ENCODE peak calls at places on chromosomes 13 and 19, in seven cellular contexts. One of them, this sample, is unnamed.

GRCh38 chr19:31501427-31502195 is 152.4 kb upstream of the TSHZ3 start:
- DNase-seq in foreskin keratinocyte: no peak
- DNase-seq in RWPE1: no peak
- DNase-seq in WERI-Rb-1: no peak
- DNase-seq in GM10248: no peak
- DNase-seq in heart right ventricle: no peak
- DNase-seq in colonic mucosa: no peak
- DNase-seq in this sample: no peak

GRCh38 chr19:55161571-55162322 is 4.2 kb upstream of the TNNI3 start:
- DNase-seq in foreskin keratinocyte: no peak
- DNase-seq in RWPE1: no peak
- DNase-seq in WERI-Rb-1: no peak
- DNase-seq in GM10248: no peak
- DNase-seq in heart right ventricle: no peak
- DNase-seq in colonic mucosa: no peak
- DNase-seq in this sample: no peak

GRCh38 chr13:48726711-48727110 is 73.0 kb downstream of the CYSLTR2 start:
- DNase-seq in foreskin keratinocyte: no peak
- DNase-seq in RWPE1: no peak
- DNase-seq in WERI-Rb-1: no peak
- DNase-seq in GM10248: no peak
- DNase-seq in heart right ventricle: peak
- DNase-seq in colonic mucosa: no peak
- DNase-seq in this sample: no peak

GRCh38 chr19:35561436-35561835 is 2.0 kb downstream of the ATP4A start:
- DNase-seq in foreskin keratinocyte: no peak
- DNase-seq in RWPE1: no peak
- DNase-seq in WERI-Rb-1: no peak
- DNase-seq in GM10248: no peak
- DNase-seq in heart right ventricle: no peak
- DNase-seq in colonic mucosa: no peak
- DNase-seq in this sample: no peak

GRCh38 chr19:3986260-3987041 is 1.2 kb upstream of the EEF2 start:
- DNase-seq in foreskin keratinocyte: no peak
- DNase-seq in RWPE1: peak
- DNase-seq in WERI-Rb-1: peak
- DNase-seq in GM10248: peak
- DNase-seq in heart right ventricle: peak
- DNase-seq in colonic mucosa: peak
- DNase-seq in this sample: no peak

GRCh38 chr19:18385675-18386542 is at the start of gene GDF15:
- DNase-seq in foreskin keratinocyte: no peak
- DNase-seq in RWPE1: peak
- DNase-seq in WERI-Rb-1: peak
- DNase-seq in GM10248: peak
- DNase-seq in heart right ventricle: peak
- DNase-seq in colonic mucosa: peak
- DNase-seq in this sample: peak

GRCh38 chr13:111494641-111495040 is 174.2 kb downstream of the TEX29 start:
- DNase-seq in foreskin keratinocyte: no peak
- DNase-seq in RWPE1: no peak
- DNase-seq in WERI-Rb-1: peak
- DNase-seq in GM10248: no peak
- DNase-seq in heart right ventricle: no peak
- DNase-seq in colonic mucosa: no peak
- DNase-seq in this sample: no peak

GRCh38 chr19:47093254-47093653 is 20.3 kb downstream of the ZC3H4 start:
- DNase-seq in foreskin keratinocyte: no peak
- DNase-seq in RWPE1: no peak
- DNase-seq in WERI-Rb-1: no peak
- DNase-seq in GM10248: no peak
- DNase-seq in heart right ventricle: no peak
- DNase-seq in colonic mucosa: no peak
- DNase-seq in this sample: no peak

GRCh38 chr13:108895220-108895704 is 265.9 kb downstream of the MYO16 start:
- DNase-seq in foreskin keratinocyte: peak
- DNase-seq in RWPE1: peak
- DNase-seq in WERI-Rb-1: no peak
- DNase-seq in GM10248: no peak
- DNase-seq in heart right ventricle: no peak
- DNase-seq in colonic mucosa: no peak
- DNase-seq in this sample: no peak

GRCh38 chr13:62320731-62321130 is 905.1 kb upstream of the PCDH20 start:
- DNase-seq in foreskin keratinocyte: no peak
- DNase-seq in RWPE1: no peak
- DNase-seq in WERI-Rb-1: no peak
- DNase-seq in GM10248: no peak
- DNase-seq in heart right ventricle: no peak
- DNase-seq in colonic mucosa: no peak
- DNase-seq in this sample: no peak

GRCh38 chr13:43831088-43831487 is 44.3 kb upstream of the ENOX1 start:
- DNase-seq in foreskin keratinocyte: peak
- DNase-seq in RWPE1: no peak
- DNase-seq in WERI-Rb-1: no peak
- DNase-seq in GM10248: no peak
- DNase-seq in heart right ventricle: no peak
- DNase-seq in colonic mucosa: no peak
- DNase-seq in this sample: no peak

GRCh38 chr13:89627991-89628390 is 1719.5 kb upstream of the MIR17HG start:
- DNase-seq in foreskin keratinocyte: peak
- DNase-seq in RWPE1: peak
- DNase-seq in WERI-Rb-1: no peak
- DNase-seq in GM10248: no peak
- DNase-seq in heart right ventricle: no peak
- DNase-seq in colonic mucosa: no peak
- DNase-seq in this sample: no peak

DNA sequence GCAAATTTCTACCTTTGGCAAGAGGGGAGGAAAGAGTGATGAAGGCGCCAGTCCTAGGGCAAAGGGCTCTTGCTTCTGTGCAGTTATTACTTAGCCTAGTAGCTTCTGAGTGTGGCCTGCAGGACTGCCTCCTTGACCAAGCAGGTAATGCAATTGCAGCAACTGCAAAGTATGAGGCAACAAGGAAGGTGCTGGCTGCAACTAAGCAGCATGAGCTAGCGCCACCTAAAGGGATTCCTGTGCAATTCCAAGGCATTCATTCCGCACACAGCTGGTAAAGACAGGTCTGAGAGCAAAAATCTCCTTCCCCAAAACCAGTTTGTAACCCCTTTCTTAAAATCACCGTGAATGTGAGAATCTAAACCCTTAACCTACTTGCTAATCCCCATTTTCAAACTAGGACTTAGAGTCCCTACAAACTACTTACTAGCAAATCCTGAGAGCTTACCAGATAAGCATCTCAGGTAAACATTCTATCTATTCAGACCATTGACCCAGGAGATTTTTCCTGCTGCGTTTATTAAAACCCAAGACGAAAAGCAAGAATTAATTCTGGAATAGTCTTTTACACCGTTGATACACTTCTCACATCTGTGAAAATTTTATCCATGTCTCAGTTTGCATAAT is 62.9 kb downstream of the DCT start:
- DNase-seq in foreskin keratinocyte: no peak
- DNase-seq in RWPE1: no peak
- DNase-seq in WERI-Rb-1: peak
- DNase-seq in GM10248: no peak
- DNase-seq in heart right ventricle: no peak
- DNase-seq in colonic mucosa: no peak
- DNase-seq in this sample: peak
- TF ChIP-seq CTCF in foreskin keratinocyte: peak
- TF ChIP-seq CTCF in RWPE1: peak
- TF ChIP-seq CTCF in WERI-Rb-1: peak
- TF ChIP-seq CTCF in GM10248: no peak
- TF ChIP-seq CTCF in heart right ventricle: no peak
- TF ChIP-seq CTCF in colonic mucosa: peak
- TF ChIP-seq CTCF in this sample: peak

GRCh38 chr13:40552895-40553294 is 113.5 kb downstream of the FOXO1 start:
- DNase-seq in foreskin keratinocyte: no peak
- DNase-seq in RWPE1: no peak
- DNase-seq in WERI-Rb-1: no peak
- DNase-seq in GM10248: no peak
- DNase-seq in heart right ventricle: no peak
- DNase-seq in colonic mucosa: no peak
- DNase-seq in this sample: no peak

GRCh38 chr13:40550130-40550529 is 116.3 kb downstream of the FOXO1 start:
- DNase-seq in foreskin keratinocyte: peak
- DNase-seq in RWPE1: no peak
- DNase-seq in WERI-Rb-1: no peak
- DNase-seq in GM10248: no peak
- DNase-seq in heart right ventricle: no peak
- DNase-seq in colonic mucosa: no peak
- DNase-seq in this sample: no peak

GRCh38 chr13:40546047-40546446 is 120.4 kb downstream of the FOXO1 start:
- DNase-seq in foreskin keratinocyte: no peak
- DNase-seq in RWPE1: no peak
- DNase-seq in WERI-Rb-1: no peak
- DNase-seq in GM10248: no peak
- DNase-seq in heart right ventricle: no peak
- DNase-seq in colonic mucosa: no peak
- DNase-seq in this sample: no peak

GRCh38 chr13:40549500-40550094 is 116.8 kb downstream of the FOXO1 start:
- DNase-seq in foreskin keratinocyte: no peak
- DNase-seq in RWPE1: no peak
- DNase-seq in WERI-Rb-1: no peak
- DNase-seq in GM10248: no peak
- DNase-seq in heart right ventricle: no peak
- DNase-seq in colonic mucosa: no peak
- DNase-seq in this sample: no peak

GRCh38 chr13:40547545-40548322 is 118.7 kb downstream of the FOXO1 start:
- DNase-seq in foreskin keratinocyte: no peak
- DNase-seq in RWPE1: no peak
- DNase-seq in WERI-Rb-1: no peak
- DNase-seq in GM10248: no peak
- DNase-seq in heart right ventricle: no peak
- DNase-seq in colonic mucosa: no peak
- DNase-seq in this sample: no peak
- TF ChIP-seq CTCF in foreskin keratinocyte: no peak
- TF ChIP-seq CTCF in RWPE1: no peak
- TF ChIP-seq CTCF in WERI-Rb-1: no peak
- TF ChIP-seq CTCF in GM10248: no peak
- TF ChIP-seq CTCF in heart right ventricle: no peak
- TF ChIP-seq CTCF in colonic mucosa: no peak
- TF ChIP-seq CTCF in this sample: no peak

GRCh38 chr13:82480415-82480814 is 1401.9 kb downstream of the SLITRK1 start:
- DNase-seq in foreskin keratinocyte: no peak
- DNase-seq in RWPE1: no peak
- DNase-seq in WERI-Rb-1: no peak
- DNase-seq in GM10248: no peak
- DNase-seq in heart right ventricle: no peak
- DNase-seq in colonic mucosa: no peak
- DNase-seq in this sample: no peak
- TF ChIP-seq CTCF in foreskin keratinocyte: peak
- TF ChIP-seq CTCF in RWPE1: peak
- TF ChIP-seq CTCF in WERI-Rb-1: no peak
- TF ChIP-seq CTCF in GM10248: no peak
- TF ChIP-seq CTCF in heart right ventricle: no peak
- TF ChIP-seq CTCF in colonic mucosa: no peak
- TF ChIP-seq CTCF in this sample: peak

GRCh38 chr13:107650081-107650701 is 565.1 kb downstream of the LIG4 start:
- DNase-seq in foreskin keratinocyte: no peak
- DNase-seq in RWPE1: peak
- DNase-seq in WERI-Rb-1: peak
- DNase-seq in GM10248: peak
- DNase-seq in heart right ventricle: peak
- DNase-seq in colonic mucosa: peak
- DNase-seq in this sample: peak
- TF ChIP-seq CTCF in foreskin keratinocyte: peak
- TF ChIP-seq CTCF in RWPE1: peak
- TF ChIP-seq CTCF in WERI-Rb-1: peak
- TF ChIP-seq CTCF in GM10248: peak
- TF ChIP-seq CTCF in heart right ventricle: peak
- TF ChIP-seq CTCF in colonic mucosa: peak
- TF ChIP-seq CTCF in this sample: peak

GRCh38 chr19:2334986-2335846 is 6.7 kb downstream of the SPPL2B start:
- DNase-seq in foreskin keratinocyte: no peak
- DNase-seq in RWPE1: no peak
- DNase-seq in WERI-Rb-1: no peak
- DNase-seq in GM10248: no peak
- DNase-seq in heart right ventricle: no peak
- DNase-seq in colonic mucosa: no peak
- DNase-seq in this sample: peak
- TF ChIP-seq CTCF in foreskin keratinocyte: no peak
- TF ChIP-seq CTCF in RWPE1: no peak
- TF ChIP-seq CTCF in WERI-Rb-1: no peak
- TF ChIP-seq CTCF in GM10248: no peak
- TF ChIP-seq CTCF in heart right ventricle: no peak
- TF ChIP-seq CTCF in colonic mucosa: no peak
- TF ChIP-seq CTCF in this sample: no peak